ENCODE peak calls at places on chromosomes 11 and 22, in five cellular contexts. One of them, this sample, is unnamed.

GRCh38 chr22:24502540-24502939 is 7.4 kb downstream of the UPB1 start:
- DNase-seq in stimulated activated CD8-positive, alpha-beta memory T cell treated with anti-CD3 and anti-CD28 coated beads, Interleukin-4, amount 100 ng/mL, for 24 hours: no peak
- DNase-seq in NCI-H1694 treated with DMSO at 0.1 percent for 48 hours: no peak
- DNase-seq in M059J: no peak
- DNase-seq in AG04450: no peak
- DNase-seq in this sample: no peak

GRCh38 chr11:66157182-66157864 is 87.3 kb downstream of the PACS1 start:
- DNase-seq in AG04450: no peak
- DNase-seq in M059J: peak
- DNase-seq in NCI-H1694 treated with DMSO at 0.1 percent for 48 hours: no peak
- DNase-seq in stimulated activated CD8-positive, alpha-beta memory T cell treated with anti-CD3 and anti-CD28 coated beads, Interleukin-4, amount 100 ng/mL, for 24 hours: no peak
- DNase-seq in this sample: no peak

GRCh38 chr22:38072322-38073149 is 11.4 kb downstream of the SLC16A8 start:
- DNase-seq in AG04450: no peak
- DNase-seq in M059J: no peak
- DNase-seq in stimulated activated CD8-positive, alpha-beta memory T cell treated with anti-CD3 and anti-CD28 coated beads, Interleukin-4, amount 100 ng/mL, for 24 hours: no peak
- DNase-seq in NCI-H1694 treated with DMSO at 0.1 percent for 48 hours: no peak
- DNase-seq in this sample: no peak

GRCh38 chr11:16215352-16215751 is 141.0 kb downstream of the SOX6 start:
- DNase-seq in AG04450: no peak
- DNase-seq in NCI-H1694 treated with DMSO at 0.1 percent for 48 hours: no peak
- DNase-seq in M059J: no peak
- DNase-seq in stimulated activated CD8-positive, alpha-beta memory T cell treated with anti-CD3 and anti-CD28 coated beads, Interleukin-4, amount 100 ng/mL, for 24 hours: no peak
- DNase-seq in this sample: no peak

GRCh38 chr11:90803366-90803765 is 580.5 kb upstream of the CHORDC1 start:
- DNase-seq in stimulated activated CD8-positive, alpha-beta memory T cell treated with anti-CD3 and anti-CD28 coated beads, Interleukin-4, amount 100 ng/mL, for 24 hours: no peak
- DNase-seq in M059J: no peak
- DNase-seq in AG04450: no peak
- DNase-seq in NCI-H1694 treated with DMSO at 0.1 percent for 48 hours: no peak
- DNase-seq in this sample: no peak

GRCh38 chr22:47695176-47695575 is 932.7 kb downstream of the TBC1D22A start:
- DNase-seq in AG04450: no peak
- DNase-seq in NCI-H1694 treated with DMSO at 0.1 percent for 48 hours: no peak
- DNase-seq in M059J: no peak
- DNase-seq in stimulated activated CD8-positive, alpha-beta memory T cell treated with anti-CD3 and anti-CD28 coated beads, Interleukin-4, amount 100 ng/mL, for 24 hours: no peak
- DNase-seq in this sample: no peak

GRCh38 chr11:8814923-8815240 is 96.1 kb upstream of the AKIP1 start:
- DNase-seq in stimulated activated CD8-positive, alpha-beta memory T cell treated with anti-CD3 and anti-CD28 coated beads, Interleukin-4, amount 100 ng/mL, for 24 hours: no peak
- DNase-seq in M059J: peak
- DNase-seq in AG04450: no peak
- DNase-seq in NCI-H1694 treated with DMSO at 0.1 percent for 48 hours: no peak
- DNase-seq in this sample: no peak

GRCh38 chr11:65210748-65211147 is 29.0 kb downstream of the CAPN1 start:
- DNase-seq in NCI-H1694 treated with DMSO at 0.1 percent for 48 hours: no peak
- DNase-seq in M059J: no peak
- DNase-seq in stimulated activated CD8-positive, alpha-beta memory T cell treated with anti-CD3 and anti-CD28 coated beads, Interleukin-4, amount 100 ng/mL, for 24 hours: no peak
- DNase-seq in AG04450: no peak
- DNase-seq in this sample: no peak

GRCh38 chr11:83557638-83558037 is 271.5 kb upstream of the CCDC90B start:
- DNase-seq in stimulated activated CD8-positive, alpha-beta memory T cell treated with anti-CD3 and anti-CD28 coated beads, Interleukin-4, amount 100 ng/mL, for 24 hours: no peak
- DNase-seq in NCI-H1694 treated with DMSO at 0.1 percent for 48 hours: no peak
- DNase-seq in M059J: no peak
- DNase-seq in AG04450: no peak
- DNase-seq in this sample: no peak

GRCh38 chr11:59174664-59175033 is 2.7 kb downstream of the DTX4 start:
- DNase-seq in stimulated activated CD8-positive, alpha-beta memory T cell treated with anti-CD3 and anti-CD28 coated beads, Interleukin-4, amount 100 ng/mL, for 24 hours: no peak
- DNase-seq in M059J: peak
- DNase-seq in NCI-H1694 treated with DMSO at 0.1 percent for 48 hours: no peak
- DNase-seq in AG04450: no peak
- DNase-seq in this sample: no peak

GRCh38 chr22:39266398-39267030 is 21.7 kb upstream of the PDGFB start:
- DNase-seq in NCI-H1694 treated with DMSO at 0.1 percent for 48 hours: no peak
- DNase-seq in stimulated activated CD8-positive, alpha-beta memory T cell treated with anti-CD3 and anti-CD28 coated beads, Interleukin-4, amount 100 ng/mL, for 24 hours: no peak
- DNase-seq in AG04450: no peak
- DNase-seq in M059J: no peak
- DNase-seq in this sample: peak

GRCh38 chr11:120289426-120289825 is 35.7 kb upstream of the TLCD5 start:
- DNase-seq in stimulated activated CD8-positive, alpha-beta memory T cell treated with anti-CD3 and anti-CD28 coated beads, Interleukin-4, amount 100 ng/mL, for 24 hours: no peak
- DNase-seq in NCI-H1694 treated with DMSO at 0.1 percent for 48 hours: no peak
- DNase-seq in AG04450: no peak
- DNase-seq in M059J: no peak
- DNase-seq in this sample: no peak

GRCh38 chr11:93194673-93195291 is 3.0 kb downstream of the SLC36A4 start:
- DNase-seq in stimulated activated CD8-positive, alpha-beta memory T cell treated with anti-CD3 and anti-CD28 coated beads, Interleukin-4, amount 100 ng/mL, for 24 hours: no peak
- DNase-seq in NCI-H1694 treated with DMSO at 0.1 percent for 48 hours: no peak
- DNase-seq in M059J: no peak
- DNase-seq in AG04450: no peak
- DNase-seq in this sample: no peak

GRCh38 chr11:58659910-58660570 is 37.6 kb downstream of the CNTF start:
- DNase-seq in stimulated activated CD8-positive, alpha-beta memory T cell treated with anti-CD3 and anti-CD28 coated beads, Interleukin-4, amount 100 ng/mL, for 24 hours: no peak
- DNase-seq in M059J: no peak
- DNase-seq in NCI-H1694 treated with DMSO at 0.1 percent for 48 hours: no peak
- DNase-seq in AG04450: no peak
- DNase-seq in this sample: no peak

GRCh38 chr11:70539360-70540095 is 141.2 kb downstream of the CTTN start:
- DNase-seq in M059J: no peak
- DNase-seq in AG04450: no peak
- DNase-seq in stimulated activated CD8-positive, alpha-beta memory T cell treated with anti-CD3 and anti-CD28 coated beads, Interleukin-4, amount 100 ng/mL, for 24 hours: no peak
- DNase-seq in NCI-H1694 treated with DMSO at 0.1 percent for 48 hours: no peak
- DNase-seq in this sample: no peak

GRCh38 chr11:62013266-62014157 is 46.1 kb upstream of the FTH1 start:
- DNase-seq in M059J: peak
- DNase-seq in NCI-H1694 treated with DMSO at 0.1 percent for 48 hours: no peak
- DNase-seq in stimulated activated CD8-positive, alpha-beta memory T cell treated with anti-CD3 and anti-CD28 coated beads, Interleukin-4, amount 100 ng/mL, for 24 hours: no peak
- DNase-seq in AG04450: no peak
- DNase-seq in this sample: no peak

GRCh38 chr11:2585566-2586090 is 114.2 kb downstream of the KCNQ1OT1 start:
- DNase-seq in NCI-H1694 treated with DMSO at 0.1 percent for 48 hours: no peak
- DNase-seq in M059J: no peak
- DNase-seq in stimulated activated CD8-positive, alpha-beta memory T cell treated with anti-CD3 and anti-CD28 coated beads, Interleukin-4, amount 100 ng/mL, for 24 hours: no peak
- DNase-seq in AG04450: no peak
- DNase-seq in this sample: no peak

GRCh38 chr22:43876866-43877509 is 14.7 kb upstream of the SULT4A1 start:
- DNase-seq in M059J: no peak
- DNase-seq in NCI-H1694 treated with DMSO at 0.1 percent for 48 hours: no peak
- DNase-seq in stimulated activated CD8-positive, alpha-beta memory T cell treated with anti-CD3 and anti-CD28 coated beads, Interleukin-4, amount 100 ng/mL, for 24 hours: no peak
- DNase-seq in AG04450: no peak
- DNase-seq in this sample: no peak

GRCh38 chr11:73969991-73970800 is 12.4 kb downstream of the UCP2 start:
- DNase-seq in stimulated activated CD8-positive, alpha-beta memory T cell treated with anti-CD3 and anti-CD28 coated beads, Interleukin-4, amount 100 ng/mL, for 24 hours: no peak
- DNase-seq in M059J: no peak
- DNase-seq in AG04450: no peak
- DNase-seq in NCI-H1694 treated with DMSO at 0.1 percent for 48 hours: no peak
- DNase-seq in this sample: no peak

GRCh38 chr11:82701847-82702520 is 31.7 kb downstream of the FAM181B start:
- DNase-seq in stimulated activated CD8-positive, alpha-beta memory T cell treated with anti-CD3 and anti-CD28 coated beads, Interleukin-4, amount 100 ng/mL, for 24 hours: no peak
- DNase-seq in AG04450: no peak
- DNase-seq in NCI-H1694 treated with DMSO at 0.1 percent for 48 hours: peak
- DNase-seq in M059J: peak
- DNase-seq in this sample: no peak

GRCh38 chr11:124942446-124943202 is 6.8 kb upstream of the HEPACAM start:
- DNase-seq in NCI-H1694 treated with DMSO at 0.1 percent for 48 hours: no peak
- DNase-seq in M059J: no peak
- DNase-seq in stimulated activated CD8-positive, alpha-beta memory T cell treated with anti-CD3 and anti-CD28 coated beads, Interleukin-4, amount 100 ng/mL, for 24 hours: no peak
- DNase-seq in AG04450: no peak
- DNase-seq in this sample: no peak

GRCh38 chr22:38957046-38957770 is at the start of gene APOBEC3A:
- DNase-seq in AG04450: no peak
- DNase-seq in M059J: no peak
- DNase-seq in NCI-H1694 treated with DMSO at 0.1 percent for 48 hours: no peak
- DNase-seq in stimulated activated CD8-positive, alpha-beta memory T cell treated with anti-CD3 and anti-CD28 coated beads, Interleukin-4, amount 100 ng/mL, for 24 hours: no peak
- DNase-seq in this sample: no peak

GRCh38 chr11:32056445-32056844 is 34.4 kb upstream of the RCN1 start:
- DNase-seq in stimulated activated CD8-positive, alpha-beta memory T cell treated with anti-CD3 and anti-CD28 coated beads, Interleukin-4, amount 100 ng/mL, for 24 hours: no peak
- DNase-seq in NCI-H1694 treated with DMSO at 0.1 percent for 48 hours: no peak
- DNase-seq in AG04450: no peak
- DNase-seq in M059J: peak
- DNase-seq in this sample: no peak

GRCh38 chr11:127000991-127001390 is 421 bp upstream of the KIRREL3 start:
- DNase-seq in AG04450: no peak
- DNase-seq in stimulated activated CD8-positive, alpha-beta memory T cell treated with anti-CD3 and anti-CD28 coated beads, Interleukin-4, amount 100 ng/mL, for 24 hours: no peak
- DNase-seq in M059J: peak
- DNase-seq in NCI-H1694 treated with DMSO at 0.1 percent for 48 hours: no peak
- DNase-seq in this sample: no peak

GRCh38 chr11:27720277-27720830 is 20.1 kb upstream of the BDNF start:
- DNase-seq in stimulated activated CD8-positive, alpha-beta memory T cell treated with anti-CD3 and anti-CD28 coated beads, Interleukin-4, amount 100 ng/mL, for 24 hours: no peak
- DNase-seq in AG04450: no peak
- DNase-seq in M059J: peak
- DNase-seq in NCI-H1694 treated with DMSO at 0.1 percent for 48 hours: no peak
- DNase-seq in this sample: no peak

GRCh38 chr22:43346521-43346929 is 3.4 kb upstream of the SCUBE1 start:
- DNase-seq in AG04450: no peak
- DNase-seq in NCI-H1694 treated with DMSO at 0.1 percent for 48 hours: peak
- DNase-seq in M059J: peak
- DNase-seq in stimulated activated CD8-positive, alpha-beta memory T cell treated with anti-CD3 and anti-CD28 coated beads, Interleukin-4, amount 100 ng/mL, for 24 hours: peak
- DNase-seq in this sample: peak

GRCh38 chr11:102230911-102231310 is 86.4 kb upstream of the BIRC3 start:
- DNase-seq in NCI-H1694 treated with DMSO at 0.1 percent for 48 hours: no peak
- DNase-seq in AG04450: no peak
- DNase-seq in stimulated activated CD8-positive, alpha-beta memory T cell treated with anti-CD3 and anti-CD28 coated beads, Interleukin-4, amount 100 ng/mL, for 24 hours: no peak
- DNase-seq in M059J: no peak
- DNase-seq in this sample: no peak

GRCh38 chr11:2574553-2575535 is 125.0 kb downstream of the KCNQ1OT1 start:
- DNase-seq in M059J: no peak
- DNase-seq in stimulated activated CD8-positive, alpha-beta memory T cell treated with anti-CD3 and anti-CD28 coated beads, Interleukin-4, amount 100 ng/mL, for 24 hours: no peak
- DNase-seq in AG04450: no peak
- DNase-seq in NCI-H1694 treated with DMSO at 0.1 percent for 48 hours: no peak
- DNase-seq in this sample: no peak

GRCh38 chr11:28481673-28482480 is 373.7 kb downstream of the METTL15 start:
- DNase-seq in stimulated activated CD8-positive, alpha-beta memory T cell treated with anti-CD3 and anti-CD28 coated beads, Interleukin-4, amount 100 ng/mL, for 24 hours: no peak
- DNase-seq in AG04450: no peak
- DNase-seq in M059J: no peak
- DNase-seq in NCI-H1694 treated with DMSO at 0.1 percent for 48 hours: no peak
- DNase-seq in this sample: no peak

GRCh38 chr11:10319691-10320090 is 14.8 kb downstream of the ADM start:
- DNase-seq in M059J: no peak
- DNase-seq in AG04450: no peak
- DNase-seq in stimulated activated CD8-positive, alpha-beta memory T cell treated with anti-CD3 and anti-CD28 coated beads, Interleukin-4, amount 100 ng/mL, for 24 hours: no peak
- DNase-seq in NCI-H1694 treated with DMSO at 0.1 percent for 48 hours: peak
- DNase-seq in this sample: no peak

GRCh38 chr11:111840143-111840542 is 31.2 kb downstream of the ALG9 start:
- DNase-seq in stimulated activated CD8-positive, alpha-beta memory T cell treated with anti-CD3 and anti-CD28 coated beads, Interleukin-4, amount 100 ng/mL, for 24 hours: no peak
- DNase-seq in M059J: no peak
- DNase-seq in AG04450: no peak
- DNase-seq in NCI-H1694 treated with DMSO at 0.1 percent for 48 hours: no peak
- DNase-seq in this sample: no peak

GRCh38 chr11:112697371-112697770 is 263.8 kb upstream of the NCAM1 start:
- DNase-seq in stimulated activated CD8-positive, alpha-beta memory T cell treated with anti-CD3 and anti-CD28 coated beads, Interleukin-4, amount 100 ng/mL, for 24 hours: no peak
- DNase-seq in NCI-H1694 treated with DMSO at 0.1 percent for 48 hours: no peak
- DNase-seq in AG04450: no peak
- DNase-seq in M059J: no peak
- DNase-seq in this sample: no peak